ENCODE peak calls at places on chromosomes 1 and 21, in six cellular contexts. E, A, Y, R, X and H are unnamed samples.

GRCh38 chr1:53740621-53741105 is 1.7 kb upstream of the GLIS1 start:
- DNase-seq in E (no peak), Y (no peak), X (no peak), R (peak; percentile 87), A (no peak), H (no peak)

GRCh38 chr1:89721351-89721750 is 88.4 kb downstream of the LRRC8C start:
- DNase-seq in Y (no peak), X (no peak), E (no peak), R (peak; percentile 57), A (no peak), H (no peak)

GRCh38 chr1:19633106-19633505 is 11.0 kb upstream of the NBL1 start:
- DNase-seq in A (no peak), X (no peak), E (no peak), Y (no peak), R (no peak), H (no peak)

GRCh38 chr1:193070942-193071341 is 11.5 kb downstream of the RO60 start:
- DNase-seq in Y (no peak), R (no peak), E (no peak), X (no peak), A (no peak), H (no peak)

GRCh38 chr1:79040424-79041089 is 34.0 kb upstream of the ADGRL4 start:
- DNase-seq in R (peak; percentile 16), E (no peak), X (no peak), A (no peak), Y (no peak), H (no peak)

GRCh38 chr1:55015123-55015522 is 16.4 kb downstream of the BSND start:
- DNase-seq in R (no peak), Y (no peak), A (no peak), E (no peak), X (no peak), H (peak; percentile 15)

GRCh38 chr1:29282924-29283803 is 46.8 kb downstream of the PTPRU start:
- DNase-seq in E (peak; percentile 79), Y (no peak), A (peak; percentile 98), X (peak; percentile 57), R (peak; percentile 40), H (peak; percentile 50)

GRCh38 chr1:198232407-198232806 is 75.6 kb downstream of the NEK7 start:
- DNase-seq in Y (no peak), R (peak; percentile 6), A (no peak), X (no peak), E (no peak), H (no peak)

GRCh38 chr1:201696217-201696761 is 132.7 kb upstream of the IPO9 start:
- DNase-seq in E (no peak), Y (no peak), X (no peak), R (peak; percentile 93), A (no peak), H (peak; percentile 99)

GRCh38 chr1:9119745-9120144 is 9.2 kb downstream of the GPR157 start:
- DNase-seq in Y (no peak), R (no peak), E (peak; percentile 43), X (no peak), A (no peak), H (no peak)

GRCh38 chr1:147825586-147825985 is 65.2 kb upstream of the GJA5 start:
- DNase-seq in X (no peak), A (no peak), R (no peak), E (no peak), Y (no peak), H (no peak)

GRCh38 chr1:33659641-33660040 is 187.2 kb downstream of the ZSCAN20 start:
- DNase-seq in X (no peak), Y (no peak), A (no peak), R (no peak), E (no peak), H (peak; percentile 96)

GRCh38 chr1:39409055-39409816 is 82.2 kb upstream of the BMP8A start:
- DNase-seq in Y (no peak), X (no peak), A (no peak), E (peak; percentile 58), R (peak; percentile 75), H (no peak)

GRCh38 chr1:41232305-41232704 is 9.8 kb downstream of the SCMH1 start:
- DNase-seq in R (no peak), A (no peak), Y (no peak), X (no peak), E (no peak), H (no peak)

GRCh38 chr21:38765056-38765455 is 40.7 kb upstream of the ETS2 start:
- DNase-seq in R (no peak), Y (no peak), A (no peak), E (no peak), X (no peak), H (no peak)

GRCh38 chr1:61446531-61446991 is 278.4 kb downstream of the TM2D1 start:
- DNase-seq in Y (no peak), A (no peak), R (no peak), X (no peak), E (no peak), H (no peak)

GRCh38 chr1:87392241-87393192 is 63.8 kb downstream of the LMO4 start:
- DNase-seq in Y (no peak), X (no peak), E (no peak), A (no peak), R (peak; percentile 68), H (peak; percentile 22)

GRCh38 chr1:184260382-184260781 is 126.4 kb upstream of the C1orf21 start:
- DNase-seq in A (no peak), R (peak; percentile 83), X (no peak), Y (no peak), E (no peak), H (no peak)

GRCh38 chr1:97999320-97999719 is 78.5 kb upstream of the DPYD start:
- DNase-seq in R (peak; percentile 95), E (no peak), X (no peak), A (no peak), Y (no peak), H (no peak)

GRCh38 chr1:52588535-52588934 is 13.6 kb upstream of the GPX7 start:
- DNase-seq in E (no peak), X (no peak), R (no peak), A (no peak), Y (no peak), H (no peak)

GRCh38 chr1:153531638-153532037 is 4.2 kb downstream of the S100A6 start:
- DNase-seq in Y (no peak), E (no peak), X (no peak), R (no peak), A (no peak), H (no peak)

GRCh38 chr21:16330340-16331319 is 600.8 kb downstream of the USP25 start:
- DNase-seq in E (no peak), Y (no peak), R (peak; percentile 75), A (no peak), X (peak; percentile 54), H (peak; percentile 80)

GRCh38 chr1:167517535-167518330 is 596 bp downstream of the CD247 start:
- DNase-seq in E (peak; percentile 63), Y (peak; percentile 92), R (no peak), A (no peak), X (no peak), H (no peak)

GRCh38 chr1:177928194-177928593 is 41.7 kb downstream of the SEC16B start:
- DNase-seq in Y (no peak), R (peak; percentile 61), E (no peak), A (no peak), X (no peak), H (no peak)

GRCh38 chr1:10965621-10966226 is 46.7 kb upstream of the TARDBP start:
- DNase-seq in E (no peak), X (no peak), A (no peak), Y (no peak), R (no peak), H (no peak)

GRCh38 chr21:45818276-45818903 is 163.2 kb upstream of the COL6A1 start:
- DNase-seq in X (no peak), R (peak; percentile 90), A (no peak), E (no peak), Y (no peak), H (peak; percentile 23)

GRCh38 chr1:150877220-150877516 is 769 bp upstream of the ARNT start:
- DNase-seq in A (no peak), E (no peak), Y (no peak), X (no peak), R (no peak), H (no peak)

GRCh38 chr1:150876111-150876434 is 326 bp downstream of the ARNT start:
- DNase-seq in R (peak; percentile 49), Y (no peak), E (no peak), X (peak; percentile 39), A (peak; percentile 23), H (no peak)

GRCh38 chr1:150887018-150887417 is at the start of gene CTXND2:
- DNase-seq in A (no peak), R (peak; percentile 68), Y (no peak), E (no peak), X (no peak), H (no peak)

GRCh38 chr1:150881331-150882070 is 5.1 kb upstream of the ARNT start:
- DNase-seq in Y (no peak), E (no peak), A (no peak), X (no peak), R (peak; percentile 97), H (no peak)
- H3K4me3 ChIP-seq in Y (no peak overlapping the region), E (no peak overlapping the region), A (no peak overlapping the region), X (no peak overlapping the region), R (no peak overlapping the region), H (no peak overlapping the region)

DNA sequence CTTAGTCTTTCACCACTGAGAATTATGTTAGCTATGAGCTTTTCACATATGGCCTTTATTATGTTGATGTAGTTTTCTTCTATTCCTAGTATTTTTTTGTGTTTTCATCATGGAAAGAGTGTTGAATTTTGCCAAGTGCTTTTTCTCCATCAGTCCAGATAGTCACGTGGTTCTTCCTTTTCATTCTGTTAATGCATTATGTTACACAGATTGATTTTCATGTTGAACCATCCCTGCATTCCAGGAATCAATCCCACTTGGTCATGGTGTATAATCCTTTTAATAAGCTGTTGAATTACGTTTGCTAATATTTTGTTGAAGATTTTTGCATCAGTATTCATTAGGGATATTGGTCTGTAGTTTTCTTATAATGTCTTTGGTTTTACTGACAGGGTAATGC is 17.7 kb downstream of the FHAD1 start:
- DNase-seq in Y (no peak), R (no peak), X (no peak), E (no peak), A (no peak), H (no peak)
- H3K4me3 ChIP-seq in Y (no peak overlapping the region), R (no peak overlapping the region), X (no peak overlapping the region), E (no peak overlapping the region), A (no peak overlapping the region), H (no peak overlapping the region)

GRCh38 chr1:203555484-203556046 is 61.6 kb downstream of the OPTC start:
- DNase-seq in X (no peak), Y (no peak), R (no peak), E (no peak), A (no peak), H (no peak)
- H3K4me3 ChIP-seq in X (no peak overlapping the region), Y (no peak overlapping the region), R (no peak overlapping the region), E (no peak overlapping the region), A (no peak overlapping the region), H (no peak overlapping the region)

DNA sequence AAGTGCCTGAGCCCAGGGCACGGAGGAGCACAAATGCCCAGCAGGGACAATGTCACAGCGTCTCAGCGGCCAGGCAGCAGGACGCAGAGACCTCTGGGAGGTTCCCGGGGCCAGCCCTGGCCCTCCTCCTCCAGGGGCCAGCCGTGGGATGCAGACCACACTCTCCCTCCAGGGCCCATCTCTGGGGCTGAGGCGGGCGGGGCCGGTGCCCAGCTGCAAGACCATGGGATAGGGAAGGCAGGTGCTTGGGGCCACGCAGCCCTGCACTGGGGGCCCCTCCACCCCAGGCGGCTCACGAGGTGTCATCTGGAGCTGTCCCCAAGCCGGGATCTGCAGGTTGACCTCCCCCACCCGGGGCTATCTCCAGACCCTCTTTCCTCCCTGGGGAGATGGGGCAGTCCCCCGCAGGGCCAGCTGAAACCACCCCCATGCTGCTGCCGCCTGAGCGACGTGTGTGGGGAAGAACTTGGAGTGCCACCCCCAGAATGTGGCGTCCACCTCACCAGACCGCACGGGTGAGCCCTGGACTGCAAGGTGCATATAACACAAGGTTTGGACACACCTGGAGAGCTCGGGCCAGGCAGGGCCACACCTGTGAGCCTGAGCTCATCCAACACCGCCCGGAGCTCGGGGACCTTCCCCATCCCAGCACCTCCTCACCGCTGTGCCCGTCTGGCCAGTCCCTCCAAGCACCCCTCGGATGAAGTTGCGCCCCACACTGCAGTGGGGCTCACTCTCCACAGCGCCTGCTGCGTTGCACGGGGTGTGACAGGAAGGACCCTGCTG is 4.1 kb upstream of the TTLL10 start:
- DNase-seq in A (no peak), E (peak; percentile 60), R (no peak), X (no peak), Y (peak; percentile 38), H (no peak)
- H3K4me3 ChIP-seq in A (no peak overlapping the region), E (no peak overlapping the region), R (no peak overlapping the region), X (no peak overlapping the region), Y (no peak overlapping the region), H (no peak overlapping the region)